ENCODE peak calls at places on chromosomes 13 and 19, in six cellular contexts. Z, J, X, D, C and G are unnamed samples.

GRCh38 chr13:76759877-76760276 is 126.3 kb downstream of the KCTD12 start:
- DNase-seq in Z (no peak), J (peak; percentile 46), X (no peak), D (no peak), C (no peak), G (no peak)

GRCh38 chr13:51825165-51825592 is 19.8 kb downstream of the TMEM272 start:
- DNase-seq in Z (no peak), J (peak; percentile 76), X (no peak), D (no peak), C (no peak), G (peak; percentile 73)

GRCh38 chr13:98517576-98518310 is 59.2 kb downstream of the STK24 start:
- DNase-seq in Z (no peak), J (no peak), X (no peak), D (no peak), C (peak; percentile 45), G (no peak)

GRCh38 chr19:33159893-33160292 is 28.0 kb downstream of the WDR88 start:
- DNase-seq in Z (no peak), J (no peak), X (no peak), D (no peak), C (no peak), G (no peak)

GRCh38 chr19:35348909-35349611 is 1.4 kb downstream of the FFAR1 start:
- DNase-seq in Z (peak; percentile 50), J (no peak), X (peak; percentile 46), D (no peak), C (no peak), G (no peak)

GRCh38 chr19:29668746-29669609 is 3.7 kb downstream of the PLEKHF1 start:
- DNase-seq in Z (no peak), J (no peak), X (peak; percentile 60), D (no peak), C (no peak), G (no peak)

GRCh38 chr13:73765651-73766384 is 368.4 kb downstream of the KLF12 start:
- DNase-seq in Z (peak; percentile 77), J (peak; percentile 90), X (peak; percentile 91), D (no peak), C (peak; percentile 71), G (peak; percentile 78)

GRCh38 chr19:16252459-16253205 is 54.9 kb downstream of the AP1M1 start:
- DNase-seq in Z (no peak), J (no peak), X (peak; percentile 78), D (no peak), C (no peak), G (no peak)

GRCh38 chr13:110615322-110616102 is at the start of gene NAXD:
- DNase-seq in Z (peak; percentile 92), J (peak; percentile 97), X (peak; percentile 97), D (peak; percentile 97), C (peak; percentile 53), G (peak; percentile 88)

GRCh38 chr19:17404015-17404414 is 1.4 kb downstream of the BST2 start:
- DNase-seq in Z (no peak), J (no peak), X (no peak), D (no peak), C (no peak), G (no peak)

GRCh38 chr13:68940049-68940448 is 1167.6 kb upstream of the ATXN8OS start:
- DNase-seq in Z (no peak), J (no peak), X (no peak), D (no peak), C (no peak), G (no peak)

GRCh38 chr13:63512095-63512494 is 2096.4 kb upstream of the PCDH20 start:
- DNase-seq in Z (no peak), J (no peak), X (no peak), D (no peak), C (no peak), G (no peak)